ENCODE peak calls at places on chromosomes 1 and 21, in eight cellular contexts. M, A, N, R, B, P, D and W are unnamed samples. For H3K9me3 and H3K36me3, the result is how much of the 10 kb centered on the place peaks cover.

GRCh38 chr21:14115646-14116045 is 95.1 kb downstream of the LIPI start:
- DNase-seq in M (no peak), A (no peak), N (no peak), R (no peak), B (no peak), P (no peak), D (no peak), W (no peak)

GRCh38 chr1:166197597-166197996 is 30.8 kb upstream of the FAM78B start:
- DNase-seq in M (no peak), A (no peak), N (peak), R (no peak), B (no peak), P (no peak), D (no peak), W (no peak)

GRCh38 chr1:154608522-154609294 is 722 bp upstream of the ADAR start:
- DNase-seq in M (peak), A (peak), N (peak), R (no peak), B (peak), P (no peak), D (no peak), W (peak)

GRCh38 chr1:99652881-99653281 is 7.0 kb downstream of the PALMD start:
- DNase-seq in M (no peak), A (peak), N (no peak), R (no peak), B (no peak), P (no peak), D (no peak), W (no peak)

GRCh38 chr1:200379431-200379755 is 30.4 kb downstream of the ZNF281 start:
- DNase-seq in M (peak), A (no peak), N (no peak), R (no peak), B (no peak), P (no peak), D (no peak), W (no peak)

GRCh38 chr1:25099343-25099951 is 132.9 kb downstream of the SYF2 start:
- DNase-seq in M (peak), A (no peak), N (no peak), R (no peak), B (peak), P (no peak), D (no peak), W (no peak)

GRCh38 chr1:66532798-66533783 is 862 bp upstream of the SGIP1 start:
- DNase-seq in M (peak), A (peak), N (no peak), R (peak), B (no peak), P (peak), D (peak), W (peak)

GRCh38 chr1:25033828-25034451 is 103.9 kb upstream of the RUNX3 start:
- DNase-seq in M (no peak), A (no peak), N (no peak), R (no peak), B (peak), P (no peak), D (peak), W (no peak)

GRCh38 chr1:24418898-24419628 is 3.5 kb downstream of the NIPAL3 start:
- DNase-seq in M (peak), A (no peak), N (no peak), R (no peak), B (no peak), P (no peak), D (peak), W (no peak)

GRCh38 chr1:83024251-83024767 is 974.6 kb downstream of the TTLL7 start:
- DNase-seq in M (no peak), A (no peak), N (no peak), R (no peak), B (no peak), P (no peak), D (no peak), W (no peak)

GRCh38 chr1:178495158-178495557 is 1.6 kb downstream of the CLEC20A start:
- DNase-seq in M (no peak), A (peak), N (no peak), R (no peak), B (no peak), P (no peak), D (no peak), W (no peak)

GRCh38 chr1:180533571-180533987 is 25.2 kb upstream of the OVAAL start:
- DNase-seq in M (peak), A (peak), N (peak), R (peak), B (peak), P (peak), D (peak), W (peak)

GRCh38 chr1:109132980-109133379 is 19.1 kb downstream of the ELAPOR1 start:
- DNase-seq in M (no peak), A (no peak), N (no peak), R (no peak), B (no peak), P (no peak), D (no peak), W (no peak)

GRCh38 chr1:205438213-205439158 is 16.6 kb upstream of the LEMD1 start:
- DNase-seq in M (peak), A (peak), N (peak), R (peak), B (peak), P (peak), D (peak), W (peak)

GRCh38 chr1:78475888-78476610 is 14.7 kb upstream of the PTGFR start:
- DNase-seq in M (no peak), A (no peak), N (no peak), R (no peak), B (no peak), P (no peak), D (no peak), W (no peak)

GRCh38 chr1:232962761-232963357 is 12.4 kb downstream of the NTPCR start:
- DNase-seq in M (no peak), A (no peak), N (no peak), R (no peak), B (no peak), P (no peak), D (no peak), W (no peak)

GRCh38 chr1:180213401-180214177 is 16.5 kb upstream of the LHX4 start:
- DNase-seq in M (no peak), A (peak), N (no peak), R (no peak), B (no peak), P (no peak), D (peak), W (peak)

GRCh38 chr21:33261635-33262034 is 4.5 kb upstream of the IL10RB start:
- DNase-seq in M (peak), A (no peak), N (no peak), R (no peak), B (peak), P (no peak), D (peak), W (no peak)

GRCh38 chr1:163257763-163258162 is 55.0 kb upstream of the RGS5 start:
- DNase-seq in M (no peak), A (no peak), N (no peak), R (no peak), B (no peak), P (no peak), D (no peak), W (no peak)

GRCh38 chr1:189175889-189176288 is 1301.8 kb downstream of the BRINP3 start:
- DNase-seq in M (no peak), A (no peak), N (no peak), R (no peak), B (no peak), P (no peak), D (no peak), W (no peak)

GRCh38 chr1:26388791-26389445 is 16.4 kb upstream of the ZNF683 start:
- DNase-seq in M (no peak), A (no peak), N (no peak), R (no peak), B (no peak), P (no peak), D (no peak), W (no peak)

GRCh38 chr21:42118901-42119300 is 47.8 kb downstream of the UMODL1 start:
- DNase-seq in M (no peak), A (no peak), N (no peak), R (no peak), B (no peak), P (no peak), D (no peak), W (no peak)

GRCh38 chr1:225651872-225652725 is 824 bp downstream of the ENAH start:
- DNase-seq in M (peak), A (peak), N (peak), R (peak), B (peak), P (peak), D (no peak), W (no peak)

GRCh38 chr1:12016182-12016581 is 3.1 kb upstream of the MIIP start:
- DNase-seq in M (no peak), A (no peak), N (no peak), R (no peak), B (no peak), P (no peak), D (no peak), W (no peak)
- H3K27ac ChIP-seq in M (no peak), A (no peak), N (no peak), R (no peak), B (no peak), P (no peak), D (no peak), W (no peak)

GRCh38 chr1:107862064-107862463 is 102.9 kb downstream of the VAV3 start:
- DNase-seq in M (no peak), A (no peak), N (no peak), R (no peak), B (no peak), P (no peak), D (no peak), W (no peak)

GRCh38 chr1:107863342-107863741 is 101.6 kb downstream of the VAV3 start:
- DNase-seq in M (no peak), A (peak), N (no peak), R (no peak), B (no peak), P (no peak), D (no peak), W (no peak)

GRCh38 chr1:107858323-107858722 is 106.7 kb downstream of the VAV3 start:
- DNase-seq in M (no peak), A (no peak), N (no peak), R (no peak), B (no peak), P (no peak), D (no peak), W (no peak)
- H3K9me3 ChIP-seq in M (under half), A (under half), N (under half), R (under half), B (under half), P (under half), D (under half), W (under half)

DNA sequence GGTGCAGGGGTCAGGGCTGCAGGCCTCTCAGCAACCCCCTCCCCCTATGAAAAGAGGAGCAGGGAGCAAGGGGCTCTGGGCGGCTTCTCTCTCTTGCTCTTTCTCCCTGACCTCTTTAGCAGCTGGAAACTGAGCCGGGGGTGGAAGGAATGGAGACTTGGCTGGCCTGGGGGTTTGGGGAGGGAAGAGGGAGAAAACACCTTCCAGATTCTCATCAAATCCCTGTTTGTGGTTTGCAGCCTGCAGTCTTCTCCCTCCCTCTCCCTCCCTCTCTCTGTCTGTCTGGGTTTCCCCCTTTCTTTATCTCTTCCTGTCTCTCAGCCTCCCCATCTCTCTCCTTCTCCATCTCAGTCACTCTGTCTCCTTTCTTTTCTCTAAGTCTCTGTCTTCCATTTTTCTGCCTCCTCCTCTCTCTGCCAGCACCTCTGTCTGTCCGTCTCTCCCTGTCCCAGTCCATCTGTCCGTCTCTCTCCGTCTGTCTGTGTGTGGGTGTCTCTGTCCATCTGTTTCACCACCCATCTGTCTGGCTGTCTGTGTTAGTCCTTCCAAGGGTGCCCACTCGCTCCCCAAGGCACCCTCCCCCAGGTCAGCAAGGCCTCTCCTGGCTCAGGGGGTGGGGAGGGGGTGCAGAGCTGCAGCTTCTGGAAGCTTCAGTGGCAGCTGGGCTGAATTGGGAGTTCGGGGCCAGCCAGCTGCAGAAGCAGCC is 6.3 kb downstream of the AHDC1 start:
- DNase-seq in M (no peak), A (no peak), N (no peak), R (no peak), B (no peak), P (no peak), D (no peak), W (no peak)
- H3K36me3 ChIP-seq in M (under half), A (under half), N (under half), R (under half), B (under half), P (under half), D (under half), W (under half)

GRCh38 chr21:45865106-45865835 is 116.3 kb upstream of the COL6A1 start:
- DNase-seq in M (peak), A (peak), N (no peak), R (no peak), B (no peak), P (no peak), D (no peak), W (no peak)
- H3K27ac ChIP-seq in M (no peak), A (no peak), N (no peak), R (no peak), B (no peak), P (no peak), D (no peak), W (no peak)

DNA sequence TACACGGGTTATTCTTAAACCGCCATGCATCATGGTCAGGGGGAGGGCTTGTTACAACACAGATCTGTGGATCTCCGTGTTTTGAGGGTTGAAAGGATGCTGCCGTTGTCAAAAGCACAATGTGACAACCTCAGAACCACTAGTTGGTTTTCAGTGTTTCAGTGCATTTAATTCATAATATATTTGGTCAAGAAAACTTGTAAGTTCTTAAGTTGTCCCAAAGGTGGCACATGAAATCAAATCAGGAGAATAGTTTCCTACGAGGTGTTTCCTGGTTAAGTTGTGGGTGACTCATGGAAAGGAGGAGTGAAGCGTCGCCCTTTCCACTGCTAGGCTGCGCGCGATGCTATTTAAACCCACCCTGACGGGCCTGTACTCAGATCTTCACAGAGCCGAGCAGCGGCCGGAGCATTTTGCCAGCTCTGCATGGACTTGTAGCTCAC is 1531.5 kb upstream of the TPTE start:
- DNase-seq in M (no peak), A (peak), N (no peak), R (no peak), B (no peak), P (no peak), D (no peak), W (no peak)
- H3K9me3 ChIP-seq in M (under half), A (half or more), N (under half), R (under half), B (under half), P (under half), D (under half), W (under half)

GRCh38 chr1:230680300-230681025 is 33.5 kb downstream of the AGT start:
- DNase-seq in M (no peak), A (no peak), N (no peak), R (no peak), B (no peak), P (no peak), D (no peak), W (no peak)
- H3K36me3 ChIP-seq in M (under half), A (half or more), N (under half), R (under half), B (under half), P (under half), D (half or more), W (under half)

GRCh38 chr1:28917757-28918118 is 3.4 kb downstream of the EPB41 start:
- DNase-seq in M (no peak), A (no peak), N (no peak), R (no peak), B (no peak), P (no peak), D (no peak), W (no peak)

GRCh38 chr1:28910379-28911125 is 3.8 kb upstream of the EPB41 start:
- DNase-seq in M (no peak), A (peak), N (no peak), R (no peak), B (no peak), P (no peak), D (no peak), W (no peak)

GRCh38 chr1:28913786-28914227 is 562 bp upstream of the EPB41 start:
- DNase-seq in M (no peak), A (no peak), N (no peak), R (no peak), B (no peak), P (no peak), D (no peak), W (no peak)

GRCh38 chr1:28914228-28915035 is at the start of gene EPB41:
- DNase-seq in M (peak), A (peak), N (peak), R (peak), B (peak), P (peak), D (peak), W (peak)

GRCh38 chr1:28915036-28915895 is 897 bp downstream of the EPB41 start:
- DNase-seq in M (peak), A (peak), N (peak), R (peak), B (peak), P (peak), D (no peak), W (no peak)
- H3K27ac ChIP-seq in M (no peak), A (peak), N (peak), R (peak), B (no peak), P (peak), D (no peak), W (peak)

DNA sequence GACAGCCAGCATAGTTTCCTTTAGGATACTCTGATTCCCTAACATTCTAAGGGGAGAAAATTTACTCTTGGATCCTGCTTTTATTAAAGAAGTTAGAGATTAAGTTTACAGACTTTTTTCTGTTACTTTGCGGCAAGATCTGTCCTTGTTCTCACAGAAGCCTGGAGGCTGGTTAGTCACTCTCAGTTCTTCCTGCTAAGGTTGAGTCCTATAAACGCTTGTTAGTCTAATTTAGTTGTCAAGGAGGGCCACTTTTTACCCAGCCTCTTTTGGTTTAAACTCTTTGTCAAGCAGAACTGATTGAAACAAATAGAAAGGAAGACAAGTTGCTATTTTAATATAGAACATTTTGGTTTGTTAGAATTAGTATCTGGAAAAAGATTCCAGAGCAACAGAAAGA is 89.7 kb downstream of the C21orf91 start:
- DNase-seq in M (no peak), A (no peak), N (no peak), R (no peak), B (no peak), P (no peak), D (no peak), W (no peak)
- H3K9me3 ChIP-seq in M (under half), A (under half), N (under half), R (under half), B (under half), P (under half), D (under half), W (under half)